ENCODE peak calls at places on chromosomes 4 and X, in seven cellular contexts. Y is NCI-H1105, W is Calu3, N is Right ventricle myocardium superior, C is lower lobe of right lung, M is AG09319, P is NCI-H1694 treated with DMSO at 0.1 percent for 48 hours. X is an unnamed sample.

GRCh38 chr4:155759372-155760252 is 791 bp downstream of the GUCY1B1 start:
- DNase-seq in Y (peak), W (peak), N (peak), C (peak), M (no peak), P (no peak), X (peak)

GRCh38 chr4:75011131-75011795 is 78.3 kb downstream of the PARM1 start:
- DNase-seq in Y (no peak), W (no peak), N (no peak), C (no peak), M (no peak), P (no peak), X (no peak)

GRCh38 chr4:152369903-152370296 is 166.0 kb downstream of the FBXW7 start:
- DNase-seq in Y (no peak), W (no peak), N (no peak), C (no peak), M (no peak), P (peak), X (no peak)

GRCh38 chr4:7708981-7709380 is 230.7 kb downstream of the AFAP1 start:
- DNase-seq in Y (no peak), W (no peak), N (peak), C (no peak), M (no peak), P (no peak), X (no peak)

GRCh38 chr4:123659759-123660158 is 263.2 kb downstream of the SPRY1 start:
- DNase-seq in Y (no peak), W (peak), N (no peak), C (no peak), M (no peak), P (no peak), X (peak)

GRCh38 chr4:83449009-83449408 is 6.6 kb downstream of the HELQ start:
- DNase-seq in Y (no peak), W (no peak), N (no peak), C (no peak), M (no peak), P (no peak), X (no peak)

GRCh38 chrX:16188687-16189086 is 21.4 kb downstream of the MAGEB17 start:
- DNase-seq in Y (no peak), W (no peak), N (no peak), C (no peak), M (no peak), P (no peak), X (peak)

GRCh38 chrX:40094900-40095587 is 2.7 kb downstream of the BCOR start:
- DNase-seq in Y (no peak), W (no peak), N (no peak), C (no peak), M (no peak), P (no peak), X (peak)

GRCh38 chr4:107809236-107809635 is 15.5 kb upstream of the SGMS2 start:
- DNase-seq in Y (no peak), W (no peak), N (no peak), C (no peak), M (no peak), P (no peak), X (no peak)

GRCh38 chr4:120481711-120482110 is 415.1 kb upstream of the MAD2L1 start:
- DNase-seq in Y (no peak), W (no peak), N (no peak), C (no peak), M (no peak), P (no peak), X (no peak)

GRCh38 chrX:18591834-18592233 is 80.1 kb downstream of the RS1 start:
- DNase-seq in Y (no peak), W (no peak), N (no peak), C (no peak), M (no peak), P (no peak), X (no peak)

GRCh38 chr4:93842512-93843252 is 14.1 kb downstream of the ATOH1 start:
- DNase-seq in Y (no peak), W (no peak), N (no peak), C (no peak), M (no peak), P (no peak), X (no peak)

GRCh38 chr4:66562276-66562806 is 892.1 kb upstream of the EPHA5 start:
- DNase-seq in Y (no peak), W (no peak), N (no peak), C (no peak), M (no peak), P (no peak), X (peak)

GRCh38 chr4:27079056-27079455 is 218.4 kb downstream of the STIM2 start:
- DNase-seq in Y (no peak), W (no peak), N (no peak), C (no peak), M (no peak), P (no peak), X (no peak)

GRCh38 chrX:10685923-10686595 is 65.7 kb upstream of the MID1 start:
- DNase-seq in Y (no peak), W (no peak), N (no peak), C (no peak), M (no peak), P (no peak), X (peak)

GRCh38 chr4:24794111-24794860 is 1.1 kb upstream of the SOD3 start:
- DNase-seq in Y (no peak), W (no peak), N (peak), C (no peak), M (no peak), P (no peak), X (peak)

GRCh38 chrX:137071596-137071995 is 37.8 kb upstream of the GPR101 start:
- DNase-seq in Y (no peak), W (no peak), N (no peak), C (no peak), M (no peak), P (no peak), X (no peak)

GRCh38 chr4:158667651-158668198 is 4.0 kb downstream of the C4orf46 start:
- DNase-seq in Y (no peak), W (peak), N (no peak), C (no peak), M (no peak), P (no peak), X (peak)

GRCh38 chrX:6371353-6371752 is 142.7 kb upstream of the NLGN4X start:
- DNase-seq in Y (no peak), W (no peak), N (no peak), C (no peak), M (no peak), P (no peak), X (no peak)

GRCh38 chr4:82561745-82562552 is at the start of gene TMEM150C:
- DNase-seq in Y (no peak), W (peak), N (peak), C (no peak), M (no peak), P (peak), X (peak)

GRCh38 chr4:128308986-128309385 is 21.4 kb upstream of the PGRMC2 start:
- DNase-seq in Y (no peak), W (no peak), N (no peak), C (no peak), M (no peak), P (no peak), X (no peak)

GRCh38 chrX:48025561-48025960 is 18.8 kb downstream of the SPACA5 start:
- DNase-seq in Y (peak), W (peak), N (no peak), C (no peak), M (no peak), P (peak), X (peak)

GRCh38 chrX:70254063-70254400 is 6.0 kb downstream of the P2RY4 start:
- DNase-seq in Y (no peak), W (no peak), N (no peak), C (no peak), M (no peak), P (no peak), X (no peak)

GRCh38 chr4:8840006-8840793 is 31.4 kb downstream of the HMX1 start:
- DNase-seq in Y (no peak), W (no peak), N (peak), C (peak), M (no peak), P (no peak), X (no peak)

GRCh38 chrX:147853701-147854100 is 58.0 kb upstream of the FMR1 start:
- DNase-seq in Y (no peak), W (no peak), N (no peak), C (no peak), M (no peak), P (no peak), X (no peak)

GRCh38 chrX:119537487-119537886 is 27.7 kb downstream of the STEEP1 start:
- DNase-seq in Y (no peak), W (no peak), N (no peak), C (no peak), M (no peak), P (no peak), X (no peak)

GRCh38 chr4:47469951-47470350 is 6.4 kb upstream of the COMMD8 start:
- DNase-seq in Y (no peak), W (no peak), N (no peak), C (no peak), M (no peak), P (no peak), X (peak)

GRCh38 chr4:98314791-98315565 is 53.8 kb downstream of the RAP1GDS1 start:
- DNase-seq in Y (no peak), W (no peak), N (no peak), C (no peak), M (no peak), P (no peak), X (peak)

GRCh38 chrX:82775426-82775825 is 732.7 kb upstream of the POU3F4 start:
- DNase-seq in Y (no peak), W (no peak), N (no peak), C (no peak), M (no peak), P (no peak), X (no peak)

GRCh38 chrX:130055103-130055502 is 55.2 kb downstream of the ELF4 start:
- DNase-seq in Y (no peak), W (no peak), N (peak), C (no peak), M (peak), P (no peak), X (peak)

GRCh38 chr4:110787781-110788180 is 164.9 kb upstream of the PITX2 start:
- DNase-seq in Y (no peak), W (no peak), N (no peak), C (no peak), M (no peak), P (no peak), X (no peak)